ENCODE peak calls at places on chromosome 5, in four cellular contexts. X is K562, C is HepG2, V is GM12878. K is an unnamed sample.
A peak's percentile ranks its signal among the peaks of the same experiment; 100 is the strongest.

GRCh38 chr5:138654281-138654867 is 79.2 kb upstream of the HSPA9 start:
- DNase-seq in X (no peak), C (no peak), V (peak; percentile 75), K (no peak)

GRCh38 chr5:107231191-107231590 is 439.5 kb downstream of the EFNA5 start:
- DNase-seq in C (no peak), X (no peak), V (no peak), K (no peak)

GRCh38 chr5:164433471-164433870 is 928.1 kb downstream of the MAT2B start:
- DNase-seq in V (no peak), X (no peak), C (no peak), K (no peak)

GRCh38 chr5:14357861-14358260 is 214.7 kb downstream of the TRIO start:
- DNase-seq in V (no peak), C (no peak), X (no peak), K (peak; percentile 83)

GRCh38 chr5:56561455-56561854 is 253.9 kb upstream of the MAP3K1 start:
- DNase-seq in C (no peak), V (no peak), X (no peak), K (no peak)

GRCh38 chr5:74916831-74917710 is 50.9 kb upstream of the FAM169A start:
- DNase-seq in X (no peak), C (peak; percentile 99), V (no peak), K (no peak)

GRCh38 chr5:10686890-10687289 is 74.1 kb downstream of the DAP start:
- DNase-seq in X (no peak), C (no peak), V (no peak), K (no peak)

GRCh38 chr5:171415115-171415730 is 4.2 kb upstream of the FGF18 start:
- DNase-seq in C (no peak), V (no peak), X (no peak), K (peak; percentile 27)

GRCh38 chr5:108884736-108885135 is 137.0 kb downstream of the FER start:
- DNase-seq in C (no peak), X (no peak), V (no peak), K (no peak)

GRCh38 chr5:136011427-136012001 is 17.3 kb upstream of the TGFBI start:
- DNase-seq in C (no peak), X (no peak), V (no peak), K (no peak)

GRCh38 chr5:90134892-90135291 is 274.7 kb downstream of the CETN3 start:
- DNase-seq in C (no peak), X (no peak), V (no peak), K (no peak)

GRCh38 chr5:158082696-158083287 is 223.8 kb upstream of the CLINT1 start:
- DNase-seq in V (no peak), X (no peak), C (no peak), K (no peak)

GRCh38 chr5:145443366-145443765 is 391.8 kb downstream of the PRELID2 start:
- DNase-seq in C (no peak), V (no peak), X (no peak), K (no peak)

GRCh38 chr5:154727361-154727760 is 27.8 kb upstream of the LARP1 start:
- DNase-seq in C (no peak), X (no peak), V (no peak), K (no peak)

GRCh38 chr5:14178671-14179211 is 35.6 kb downstream of the TRIO start:
- DNase-seq in V (no peak), X (no peak), C (no peak), K (peak; percentile 43)

GRCh38 chr5:53874409-53874808 is 314.0 kb downstream of the NDUFS4 start:
- DNase-seq in V (no peak), X (peak; percentile 22), C (no peak), K (peak; percentile 59)
- TF ChIP-seq REST in V (no peak), X (no peak), C (no peak), K (no peak)

DNA sequence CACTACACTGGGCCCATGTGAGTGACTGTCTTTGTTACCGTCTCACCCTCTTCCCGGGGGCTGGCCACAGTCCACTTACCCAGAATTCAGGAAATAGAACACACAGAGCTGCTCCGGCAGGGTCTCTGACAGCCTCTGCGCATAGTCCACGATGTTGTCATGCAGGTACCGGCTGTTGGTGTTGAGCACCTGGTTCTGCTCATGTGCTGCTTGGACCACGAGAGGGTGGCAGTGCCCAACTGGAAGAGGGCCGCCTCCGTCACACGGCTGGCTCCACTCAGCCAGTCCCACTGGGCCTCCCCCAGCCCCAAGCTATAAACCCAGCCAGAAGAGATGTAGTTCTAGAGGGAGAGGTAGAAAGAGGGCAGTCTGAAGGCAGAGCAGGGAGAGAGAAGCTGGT is 2.7 kb downstream of the PHYKPL start:
- DNase-seq in C (no peak), X (no peak), V (no peak), K (no peak)
- TF ChIP-seq JUNB in C (no peak), X (no peak), V (no peak), K (no peak)

GRCh38 chr5:100974082-100974481 is 71.0 kb upstream of the ST8SIA4 start:
- DNase-seq in X (no peak), V (no peak), C (no peak), K (no peak)
- TF ChIP-seq CREB1 in X (no peak), V (no peak), C (no peak), K (no peak)

DNA sequence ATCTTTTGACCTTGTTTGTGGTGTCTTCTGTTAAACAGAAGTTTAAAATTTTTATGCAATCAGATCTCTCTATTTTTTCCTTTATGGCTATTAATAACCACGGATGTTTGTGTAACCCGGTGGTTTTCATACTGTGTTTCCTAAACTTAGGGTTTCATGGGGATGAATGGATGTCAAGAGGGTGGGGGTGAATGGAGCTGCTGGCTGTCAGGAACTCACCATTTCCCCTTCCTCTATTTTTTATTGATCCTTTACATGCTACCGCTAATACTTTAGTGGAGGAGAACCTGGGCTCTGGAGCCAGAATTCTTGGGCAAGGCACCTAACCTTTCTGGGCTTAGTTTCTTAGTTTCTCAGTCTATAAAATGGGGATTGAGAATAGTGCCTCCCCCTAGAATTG is 42.3 kb upstream of the PPARGC1B start:
- DNase-seq in V (no peak), C (no peak), X (no peak), K (no peak)
- TF ChIP-seq REST in V (no peak), C (no peak), X (no peak), K (no peak)

GRCh38 chr5:151280443-151280842 is 23.1 kb downstream of the SLC36A3 start:
- DNase-seq in X (no peak), V (no peak), C (no peak), K (no peak)

GRCh38 chr5:151270599-151270998 is 17.6 kb downstream of the GM2A start:
- DNase-seq in C (no peak), X (no peak), V (peak; percentile 71), K (no peak)

GRCh38 chr5:151278845-151279244 is 24.7 kb downstream of the SLC36A3 start:
- DNase-seq in V (no peak), C (no peak), X (no peak), K (no peak)

GRCh38 chr5:151275803-151276202 is 22.8 kb downstream of the GM2A start:
- DNase-seq in C (no peak), X (no peak), V (no peak), K (no peak)

GRCh38 chr5:151274666-151275065 is 21.7 kb downstream of the GM2A start:
- DNase-seq in V (no peak), X (no peak), C (no peak), K (no peak)
- TF ChIP-seq JUNB in V (no peak), X (no peak), C (no peak), K (no peak)